ENCODE peak calls at places on chromosomes 4 and X, in eight cellular contexts. One of them, this sample, is unnamed.

GRCh38 chr4:52853351-52853750 is 8.8 kb upstream of the RASL11B start:
- DNase-seq in fibroblast of lung: peak
- DNase-seq in astrocyte of the hippocampus: peak
- DNase-seq in skeletal muscle cell: no peak
- DNase-seq in lower lobe of right lung: no peak
- DNase-seq in activated T-cell treated with anti-CD3 and anti-CD28 coated beads for 48 hours: no peak
- DNase-seq in heart right ventricle: no peak
- DNase-seq in GM04504: peak
- DNase-seq in this sample: no peak

GRCh38 chr4:140066031-140066930 is 87.7 kb downstream of the MAML3 start:
- DNase-seq in fibroblast of lung: no peak
- DNase-seq in astrocyte of the hippocampus: no peak
- DNase-seq in skeletal muscle cell: no peak
- DNase-seq in lower lobe of right lung: no peak
- DNase-seq in activated T-cell treated with anti-CD3 and anti-CD28 coated beads for 48 hours: no peak
- DNase-seq in heart right ventricle: no peak
- DNase-seq in GM04504: no peak
- DNase-seq in this sample: no peak

GRCh38 chr4:66357316-66357715 is 687.0 kb upstream of the EPHA5 start:
- DNase-seq in fibroblast of lung: no peak
- DNase-seq in astrocyte of the hippocampus: peak
- DNase-seq in skeletal muscle cell: no peak
- DNase-seq in lower lobe of right lung: no peak
- DNase-seq in activated T-cell treated with anti-CD3 and anti-CD28 coated beads for 48 hours: no peak
- DNase-seq in heart right ventricle: no peak
- DNase-seq in GM04504: peak
- DNase-seq in this sample: no peak

GRCh38 chr4:141563721-141564120 is 72.7 kb upstream of the IL15 start:
- DNase-seq in fibroblast of lung: no peak
- DNase-seq in astrocyte of the hippocampus: no peak
- DNase-seq in skeletal muscle cell: no peak
- DNase-seq in lower lobe of right lung: no peak
- DNase-seq in activated T-cell treated with anti-CD3 and anti-CD28 coated beads for 48 hours: no peak
- DNase-seq in heart right ventricle: no peak
- DNase-seq in GM04504: no peak
- DNase-seq in this sample: no peak

GRCh38 chrX:39605866-39606265 is 491.9 kb downstream of the BCOR start:
- DNase-seq in fibroblast of lung: no peak
- DNase-seq in astrocyte of the hippocampus: no peak
- DNase-seq in skeletal muscle cell: no peak
- DNase-seq in lower lobe of right lung: no peak
- DNase-seq in activated T-cell treated with anti-CD3 and anti-CD28 coated beads for 48 hours: no peak
- DNase-seq in heart right ventricle: no peak
- DNase-seq in GM04504: no peak
- DNase-seq in this sample: no peak

GRCh38 chrX:54745676-54746075 is 52.4 kb downstream of the ITIH6 start:
- DNase-seq in fibroblast of lung: no peak
- DNase-seq in astrocyte of the hippocampus: no peak
- DNase-seq in skeletal muscle cell: no peak
- DNase-seq in lower lobe of right lung: no peak
- DNase-seq in activated T-cell treated with anti-CD3 and anti-CD28 coated beads for 48 hours: no peak
- DNase-seq in heart right ventricle: no peak
- DNase-seq in GM04504: no peak
- DNase-seq in this sample: no peak

GRCh38 chr4:172998527-172999469 is 169.8 kb upstream of the GALNT7 start:
- DNase-seq in fibroblast of lung: peak
- DNase-seq in astrocyte of the hippocampus: peak
- DNase-seq in skeletal muscle cell: peak
- DNase-seq in lower lobe of right lung: no peak
- DNase-seq in activated T-cell treated with anti-CD3 and anti-CD28 coated beads for 48 hours: no peak
- DNase-seq in heart right ventricle: no peak
- DNase-seq in GM04504: no peak
- DNase-seq in this sample: no peak

GRCh38 chr4:72770708-72771107 is 201.7 kb upstream of the ADAMTS3 start:
- DNase-seq in fibroblast of lung: no peak
- DNase-seq in astrocyte of the hippocampus: no peak
- DNase-seq in skeletal muscle cell: no peak
- DNase-seq in lower lobe of right lung: no peak
- DNase-seq in activated T-cell treated with anti-CD3 and anti-CD28 coated beads for 48 hours: no peak
- DNase-seq in heart right ventricle: no peak
- DNase-seq in GM04504: no peak
- DNase-seq in this sample: no peak

GRCh38 chr4:109419679-109420078 is 13.9 kb upstream of the SEC24B start:
- DNase-seq in fibroblast of lung: no peak
- DNase-seq in astrocyte of the hippocampus: no peak
- DNase-seq in skeletal muscle cell: no peak
- DNase-seq in lower lobe of right lung: no peak
- DNase-seq in activated T-cell treated with anti-CD3 and anti-CD28 coated beads for 48 hours: no peak
- DNase-seq in heart right ventricle: no peak
- DNase-seq in GM04504: no peak
- DNase-seq in this sample: no peak

GRCh38 chrX:68808686-68809357 is 20.0 kb upstream of the EFNB1 start:
- DNase-seq in fibroblast of lung: no peak
- DNase-seq in astrocyte of the hippocampus: peak
- DNase-seq in skeletal muscle cell: no peak
- DNase-seq in lower lobe of right lung: no peak
- DNase-seq in activated T-cell treated with anti-CD3 and anti-CD28 coated beads for 48 hours: no peak
- DNase-seq in heart right ventricle: peak
- DNase-seq in GM04504: no peak
- DNase-seq in this sample: no peak

GRCh38 chr4:60315586-60315985 is 884.5 kb upstream of the ADGRL3 start:
- DNase-seq in fibroblast of lung: no peak
- DNase-seq in astrocyte of the hippocampus: no peak
- DNase-seq in skeletal muscle cell: no peak
- DNase-seq in lower lobe of right lung: no peak
- DNase-seq in activated T-cell treated with anti-CD3 and anti-CD28 coated beads for 48 hours: no peak
- DNase-seq in heart right ventricle: no peak
- DNase-seq in GM04504: no peak
- DNase-seq in this sample: no peak